ENCODE peak calls at places on chromosomes 2 and 18, in seven cellular contexts. Z is keratinocyte, B is A549, A is WERI-Rb-1, O is HepG2, V is endodermal cell, P is dorsolateral prefrontal cortex. Q is an unnamed sample.

GRCh38 chr18:23277399-23277798 is 142.1 kb downstream of the CABLES1 start:
- DNase-seq in B (no peak), A (peak; percentile 47), O (no peak), Z (no peak), P (no peak), V (no peak), Q (no peak)

GRCh38 chr2:239290618-239291504 is 110.0 kb downstream of the HDAC4 start:
- DNase-seq in O (no peak), Z (peak; percentile 35), B (no peak), A (no peak), V (peak; percentile 61), P (peak; percentile 53), Q (peak; percentile 43)

GRCh38 chr2:151902829-151903228 is 74.6 kb upstream of the ARL5A start:
- DNase-seq in Z (no peak), V (no peak), P (no peak), A (no peak), O (no peak), B (no peak), Q (no peak)

GRCh38 chr18:56021136-56021813 is 433.3 kb upstream of the TCF4 start:
- DNase-seq in O (no peak), Z (no peak), P (no peak), V (no peak), A (no peak), B (no peak), Q (no peak)

GRCh38 chr2:31353121-31353520 is 61.4 kb downstream of the XDH start:
- DNase-seq in O (no peak), Z (no peak), B (no peak), A (no peak), P (no peak), V (no peak), Q (no peak)

GRCh38 chr2:49914281-49914680 is 760.0 kb upstream of the FSHR start:
- DNase-seq in O (no peak), P (no peak), Z (peak; percentile 67), V (no peak), A (no peak), B (no peak), Q (peak; percentile 85)

GRCh38 chr2:240925576-240926515 is 19.7 kb downstream of the CROCC2 start:
- DNase-seq in V (peak; percentile 54), O (no peak), P (peak; percentile 26), B (no peak), Z (no peak), A (peak; percentile 6), Q (no peak)

GRCh38 chr2:3535794-3536681 is 16.7 kb upstream of the ADI1 start:
- DNase-seq in Z (peak; percentile 26), A (peak; percentile 49), V (peak; percentile 63), P (no peak), O (peak; percentile 88), B (no peak), Q (peak; percentile 20)

GRCh38 chr18:49022311-49023280 is 71.8 kb upstream of the SMAD7 start:
- DNase-seq in O (no peak), B (no peak), V (peak; percentile 36), Z (no peak), P (peak; percentile 8), A (peak; percentile 6), Q (no peak)

GRCh38 chr2:112275314-112275886 is at the start of gene ZC3H6:
- DNase-seq in P (peak; percentile 99), V (peak; percentile 99), O (peak; percentile 95), Z (peak; percentile 52), B (peak; percentile 72), A (peak; percentile 98), Q (peak; percentile 90)

GRCh38 chr2:139296672-139297209 is 516.6 kb upstream of the NXPH2 start:
- DNase-seq in P (no peak), B (no peak), A (no peak), O (no peak), Z (no peak), V (no peak), Q (no peak)

DNA sequence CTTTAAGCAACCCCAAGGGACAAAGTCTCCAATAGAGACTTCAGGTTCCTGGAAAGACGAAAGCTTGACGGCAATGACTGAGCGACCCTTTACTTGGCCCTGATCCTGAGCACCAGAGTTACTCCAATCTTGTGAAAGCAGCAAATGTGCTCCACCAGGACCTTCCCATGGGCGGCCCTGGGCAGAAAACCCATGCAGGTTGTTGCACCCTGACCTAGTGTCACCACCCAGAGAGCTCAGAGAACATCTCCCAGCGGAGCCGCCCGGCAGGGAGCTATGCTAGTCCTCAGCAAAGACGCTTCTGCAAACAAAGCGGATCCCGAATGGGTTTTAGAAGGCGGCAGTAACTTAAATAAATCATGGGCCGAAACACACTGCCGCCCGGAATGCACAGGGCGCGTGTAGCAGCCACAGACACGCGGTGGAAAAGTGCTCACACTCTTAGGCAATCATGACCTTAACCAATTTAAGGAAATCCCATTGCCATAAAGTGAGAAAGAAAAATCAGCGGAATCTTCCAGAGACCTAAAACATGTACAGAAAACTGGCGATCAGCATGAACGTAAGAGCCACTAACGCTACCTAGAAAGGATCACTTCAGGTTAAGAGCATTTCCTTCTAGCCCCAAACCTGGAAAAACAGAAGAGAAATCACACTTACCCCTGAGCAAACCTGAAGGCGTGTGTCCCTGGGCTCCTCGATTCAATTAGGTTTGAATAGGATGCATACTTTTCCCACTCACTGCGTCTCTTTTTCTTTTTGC is 490 bp downstream of the COL6A3 start:
- DNase-seq in P (no peak), Z (no peak), A (no peak), O (no peak), B (no peak), V (no peak), Q (no peak)
- H3K27ac ChIP-seq in P (no peak overlapping the region), Z (no peak overlapping the region), A (no peak overlapping the region), O (no peak overlapping the region), B (peak overlapping the region; percentile 11), V (no peak overlapping the region), Q (no peak overlapping the region)

GRCh38 chr2:237312021-237312755 is 101.8 kb downstream of the COL6A3 start:
- DNase-seq in V (no peak), B (no peak), Z (no peak), P (no peak), O (no peak), A (no peak), Q (no peak)
- H3K27ac ChIP-seq in V (no peak overlapping the region), B (no peak overlapping the region), Z (no peak overlapping the region), P (no peak overlapping the region), O (no peak overlapping the region), A (no peak overlapping the region), Q (no peak overlapping the region)

GRCh38 chr18:37565985-37566478 is 434 bp upstream of the CELF4 start:
- DNase-seq in P (peak; percentile 82), B (peak; percentile 32), A (peak; percentile 78), V (peak; percentile 81), O (no peak), Z (no peak), Q (no peak)
- H3K27ac ChIP-seq in P (peak overlapping the region; percentile 78), B (no peak overlapping the region), A (peak overlapping the region; percentile 81), V (no peak overlapping the region), O (no peak overlapping the region), Z (no peak overlapping the region), Q (no peak overlapping the region)

GRCh38 chr2:147515213-147515612 is 329.6 kb upstream of the ACVR2A start:
- DNase-seq in Z (no peak), A (no peak), O (no peak), B (no peak), V (no peak), P (no peak), Q (no peak)

GRCh38 chr2:147506889-147507288 is 337.9 kb upstream of the ACVR2A start:
- DNase-seq in B (no peak), A (no peak), V (no peak), P (no peak), O (no peak), Z (no peak), Q (no peak)

GRCh38 chr2:147511491-147511948 is 333.3 kb upstream of the ACVR2A start:
- DNase-seq in A (no peak), V (no peak), Z (no peak), O (no peak), B (no peak), P (peak; percentile 63), Q (no peak)
- H3K27ac ChIP-seq in A (no peak overlapping the region), V (peak overlapping the region; percentile 82), Z (no peak overlapping the region), O (no peak overlapping the region), B (no peak overlapping the region), P (no peak overlapping the region), Q (no peak overlapping the region)

DNA sequence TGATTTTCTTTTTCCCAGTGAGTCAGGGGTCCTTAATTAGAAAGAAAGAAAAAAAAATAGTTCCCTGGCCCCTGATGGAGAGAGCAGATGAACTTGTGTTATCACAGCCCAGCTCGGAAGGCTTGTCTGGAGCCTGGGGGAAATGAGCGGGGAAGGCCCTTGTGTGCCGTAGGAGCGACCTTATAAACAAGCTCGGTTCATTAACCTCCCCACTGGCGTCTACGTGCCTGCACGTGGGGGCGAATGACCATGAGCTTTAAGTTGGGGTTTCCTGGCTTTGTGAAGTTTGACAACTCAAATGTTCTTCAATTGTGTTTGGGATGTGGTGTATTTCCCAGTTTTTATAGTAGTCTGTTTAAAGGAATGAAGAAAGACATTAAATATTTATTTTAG is 69.5 kb downstream of the EPAS1 start:
- DNase-seq in O (no peak), V (no peak), A (no peak), Z (no peak), B (no peak), P (no peak), Q (no peak)
- H3K27ac ChIP-seq in O (no peak overlapping the region), V (no peak overlapping the region), A (no peak overlapping the region), Z (no peak overlapping the region), B (peak overlapping the region; percentile 59), P (no peak overlapping the region), Q (no peak overlapping the region)

GRCh38 chr2:216793386-216793785 is 66.5 kb downstream of the TNP1 start:
- DNase-seq in A (no peak), B (no peak), Z (no peak), P (no peak), V (no peak), O (no peak), Q (no peak)

GRCh38 chr2:216789088-216789487 is 70.8 kb downstream of the TNP1 start:
- DNase-seq in B (no peak), A (no peak), O (no peak), P (no peak), Z (no peak), V (no peak), Q (no peak)

GRCh38 chr2:216792222-216793001 is 67.5 kb downstream of the TNP1 start:
- DNase-seq in B (no peak), V (peak; percentile 70), A (peak; percentile 22), Z (no peak), P (no peak), O (no peak), Q (no peak)

GRCh38 chr2:216787851-216788250 is 72.0 kb downstream of the TNP1 start:
- DNase-seq in B (no peak), A (no peak), V (no peak), P (no peak), O (no peak), Z (no peak), Q (no peak)

DNA sequence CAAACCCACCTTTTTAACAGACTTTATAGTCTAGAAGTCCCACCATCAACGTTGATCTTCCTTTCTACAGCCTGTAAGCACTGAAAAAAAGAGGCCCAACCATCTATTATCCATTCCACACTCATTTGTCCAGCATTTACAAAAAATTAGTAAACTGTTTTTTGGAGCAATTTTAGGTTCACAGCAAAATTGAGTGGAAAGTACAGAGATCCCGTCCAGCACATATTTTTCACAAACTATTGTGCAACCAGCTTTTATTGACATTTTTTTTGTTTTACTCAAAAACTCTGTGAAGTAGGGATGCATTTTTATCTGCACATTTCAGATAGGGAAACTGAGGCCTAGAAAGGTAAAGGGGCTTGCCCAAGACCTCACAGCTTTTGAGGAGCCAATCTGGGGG is 68.6 kb downstream of the TNP1 start:
- DNase-seq in O (no peak), B (no peak), A (no peak), Z (no peak), V (no peak), P (no peak), Q (no peak)
- H3K27ac ChIP-seq in O (no peak overlapping the region), B (no peak overlapping the region), A (no peak overlapping the region), Z (no peak overlapping the region), V (no peak overlapping the region), P (no peak overlapping the region), Q (peak overlapping the region; percentile 81)

Q was measured in epithelial cell of prostate.